ENCODE peak calls at places on chromosomes 5 and 9, in eight cellular contexts. A is natural killer cell treated with Interleukin-12 subunit alpha and Interleukin-12 subunit beta and Interleukin-15 and Interleukin-18, amount 100 ng/mL, for 72 hours; W is uterus; S is AG04450; Z is RKO; E is SK-MEL-5; C is AG04449; D is aorta. O is an unnamed sample.

GRCh38 chr5:17373406-17374110 is 124.5 kb upstream of the TAF11L2 start:
- DNase-seq in A (no peak), W (no peak), S (no peak), Z (no peak), E (peak; percentile 79), C (no peak), D (no peak), O (no peak)

GRCh38 chr5:132269635-132270344 is 12.3 kb downstream of the PDLIM4 start:
- DNase-seq in A (no peak), W (no peak), S (no peak), Z (no peak), E (no peak), C (no peak), D (peak; percentile 39), O (no peak)

GRCh38 chr9:37989632-37990155 is 79.3 kb downstream of the SHB start:
- DNase-seq in A (no peak), W (no peak), S (no peak), Z (no peak), E (no peak), C (no peak), D (no peak), O (no peak)

GRCh38 chr5:163489745-163490075 is 15.7 kb upstream of the MAT2B start:
- DNase-seq in A (no peak), W (no peak), S (no peak), Z (no peak), E (no peak), C (no peak), D (no peak), O (no peak)

GRCh38 chr5:146130440-146131045 is 25.2 kb upstream of the PLAC8L1 start:
- DNase-seq in A (no peak), W (no peak), S (peak; percentile 6), Z (peak; percentile 39), E (peak; percentile 36), C (peak; percentile 1), D (no peak), O (no peak)

GRCh38 chr5:73088026-73088425 is 32.3 kb upstream of the TMEM171 start:
- DNase-seq in A (no peak), W (no peak), S (no peak), Z (no peak), E (no peak), C (no peak), D (no peak), O (no peak)

GRCh38 chr5:79070002-79070567 is 518 bp downstream of the BHMT2 start:
- DNase-seq in A (no peak), W (peak; percentile 31), S (no peak), Z (no peak), E (no peak), C (no peak), D (peak; percentile 77), O (no peak)

GRCh38 chr5:52007230-52007858 is 624.1 kb downstream of the ISL1 start:
- DNase-seq in A (no peak), W (no peak), S (no peak), Z (peak; percentile 70), E (peak; percentile 71), C (no peak), D (no peak), O (no peak)

GRCh38 chr5:173498286-173498685 is 118.2 kb downstream of the BOD1 start:
- DNase-seq in A (no peak), W (no peak), S (no peak), Z (no peak), E (no peak), C (peak; percentile 84), D (no peak), O (no peak)

GRCh38 chr5:110413856-110414255 is 312.6 kb downstream of the TMEM232 start:
- DNase-seq in A (no peak), W (no peak), S (no peak), Z (no peak), E (no peak), C (peak; percentile 2), D (no peak), O (no peak)

O was measured in activated B cell treated with CpG ODN at 0.5 μM for 24 hours.